ENCODE peak calls at places on chromosomes 5 and 9, in five cellular contexts. S is HepG2, K is GM12878, Y is H1, D is HCT116. X is an unnamed sample.

GRCh38 chr5:43134019-43134418 is 13.3 kb downstream of the ZNF131 start:
- DNase-seq in S (no peak), K (no peak), Y (no peak), D (no peak), X (no peak)

GRCh38 chr5:140365941-140366340 is 5.9 kb downstream of the SLC4A9 start:
- DNase-seq in S (no peak), K (no peak), Y (no peak), D (no peak), X (no peak)

GRCh38 chr5:142726188-142726731 is 40.4 kb upstream of the FGF1 start:
- DNase-seq in S (no peak), K (peak; percentile 40), Y (no peak), D (no peak), X (peak; percentile 55)

GRCh38 chr9:27387722-27388121 is 90.8 kb upstream of the EQTN start:
- DNase-seq in S (no peak), K (no peak), Y (peak; percentile 23), D (no peak), X (no peak)

GRCh38 chr5:53884411-53884810 is 324.0 kb downstream of the NDUFS4 start:
- DNase-seq in S (no peak), K (no peak), Y (no peak), D (no peak), X (no peak)

GRCh38 chr5:179623906-179624741 is 653 bp upstream of the HNRNPH1 start:
- DNase-seq in S (peak; percentile 45), K (no peak), Y (no peak), D (no peak), X (no peak)

GRCh38 chr5:142720561-142721275 is 34.8 kb upstream of the FGF1 start:
- DNase-seq in S (peak; percentile 45), K (no peak), Y (no peak), D (no peak), X (no peak)

GRCh38 chr9:131094622-131095021 is 1.7 kb upstream of the AIF1L start:
- DNase-seq in S (no peak), K (no peak), Y (no peak), D (no peak), X (no peak)

GRCh38 chr9:23826120-23826629 is at the start of gene ELAVL2:
- DNase-seq in S (no peak), K (peak; percentile 26), Y (peak; percentile 96), D (no peak), X (no peak)

GRCh38 chr5:86442036-86442435 is 175.7 kb upstream of the COX7C start:
- DNase-seq in S (no peak), K (no peak), Y (no peak), D (no peak), X (no peak)

GRCh38 chr5:154267516-154267915 is 77.0 kb downstream of the GALNT10 start:
- DNase-seq in S (no peak), K (no peak), Y (no peak), D (no peak), X (no peak)

GRCh38 chr5:69334793-69335268 is 2.2 kb upstream of the CCDC125 start:
- DNase-seq in S (peak; percentile 72), K (no peak), Y (peak; percentile 91), D (peak; percentile 57), X (no peak)

GRCh38 chr5:149387081-149387611 is 8.1 kb upstream of the IL17B start:
- DNase-seq in S (no peak), K (no peak), Y (no peak), D (no peak), X (no peak)

GRCh38 chr5:16727937-16728336 is 111.1 kb upstream of the RETREG1 start:
- DNase-seq in S (no peak), K (no peak), Y (no peak), D (no peak), X (no peak)

DNA sequence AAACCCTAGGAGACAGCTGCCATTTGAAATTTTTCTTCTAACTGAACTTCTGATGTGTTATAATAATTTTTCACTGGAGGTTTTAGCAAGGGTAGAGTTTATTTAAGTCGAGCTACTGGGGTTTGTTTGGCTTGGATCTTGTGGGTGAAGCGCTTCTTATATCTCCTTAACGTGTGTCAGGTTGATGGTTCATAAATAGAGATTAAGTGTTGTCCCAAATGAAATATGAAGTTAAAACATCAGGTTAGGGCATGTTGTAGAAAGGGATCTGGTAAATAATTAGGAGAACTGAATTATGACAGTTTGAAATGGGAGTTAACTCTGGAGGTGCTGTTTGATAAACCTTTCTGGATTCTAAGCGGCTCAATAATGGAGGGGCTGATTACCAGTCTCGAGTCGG is 717.1 kb upstream of the WWC1 start:
- DNase-seq in S (no peak), K (no peak), Y (no peak), D (no peak), X (no peak)
- TF ChIP-seq EZH2 in S (no peak), K (no peak), Y (no peak), D (no peak), X (no peak)

GRCh38 chr5:76325876-76326491 is 77.1 kb upstream of the IQGAP2 start:
- DNase-seq in S (no peak), K (no peak), Y (no peak), D (no peak), X (peak; percentile 61)

GRCh38 chr5:76319673-76320072 is 83.4 kb upstream of the IQGAP2 start:
- DNase-seq in S (no peak), K (no peak), Y (no peak), D (no peak), X (no peak)

GRCh38 chr5:76329346-76329745 is 73.7 kb upstream of the IQGAP2 start:
- DNase-seq in S (no peak), K (no peak), Y (no peak), D (no peak), X (no peak)

GRCh38 chr5:76326559-76327351 is 76.3 kb upstream of the IQGAP2 start:
- DNase-seq in S (no peak), K (no peak), Y (peak; percentile 62), D (no peak), X (no peak)

GRCh38 chr5:76325326-76325725 is 77.8 kb upstream of the IQGAP2 start:
- DNase-seq in S (no peak), K (no peak), Y (no peak), D (no peak), X (no peak)
- TF ChIP-seq POLR2AphosphoS5 in S (no peak), K (no peak), Y (no peak), D (no peak), X (no peak)

GRCh38 chr5:133718457-133718856 is 106.1 kb upstream of the FSTL4 start:
- DNase-seq in S (no peak), K (no peak), Y (no peak), D (no peak), X (no peak)

GRCh38 chr5:133714161-133714915 is 102.0 kb upstream of the FSTL4 start:
- DNase-seq in S (no peak), K (no peak), Y (no peak), D (no peak), X (no peak)

GRCh38 chr5:133713746-133714145 is 101.4 kb upstream of the FSTL4 start:
- DNase-seq in S (no peak), K (no peak), Y (no peak), D (no peak), X (no peak)

GRCh38 chr5:133715622-133716021 is 103.3 kb upstream of the FSTL4 start:
- DNase-seq in S (no peak), K (no peak), Y (no peak), D (no peak), X (no peak)

GRCh38 chr5:133716475-133717183 is 104.3 kb upstream of the FSTL4 start:
- DNase-seq in S (no peak), K (no peak), Y (no peak), D (no peak), X (no peak)
- H3K9ac ChIP-seq in S (no peak overlapping the region), K (no peak overlapping the region), Y (no peak overlapping the region), D (no peak overlapping the region), X (no peak overlapping the region)

GRCh38 chr9:34628656-34629491 is at the start of gene ARID3C:
- DNase-seq in S (no peak), K (no peak), Y (peak; percentile 70), D (no peak), X (no peak)
- TF ChIP-seq EZH2 in S (no peak), K (peak; percentile 29), Y (peak; percentile 65), D (no peak), X (no peak)

DNA sequence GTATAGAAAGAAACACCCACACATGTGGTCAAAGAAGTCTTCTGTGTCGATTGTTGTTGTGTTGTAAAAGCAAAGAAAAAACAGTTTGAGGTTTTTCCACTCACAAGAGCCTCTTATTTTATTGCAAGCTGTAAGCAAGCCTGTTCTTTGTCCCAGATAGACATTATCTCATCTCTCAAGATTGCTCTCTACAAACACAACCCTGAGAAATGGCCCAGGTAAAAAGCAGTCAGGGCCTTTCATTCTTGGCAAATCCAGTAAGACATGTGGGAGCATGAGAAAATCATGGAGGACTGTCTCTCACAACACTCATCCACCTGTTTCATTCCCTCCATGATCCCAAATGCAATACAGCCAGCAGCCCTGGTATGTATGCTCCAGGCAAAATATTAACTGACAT is 286.6 kb upstream of the POU5F2 start:
- DNase-seq in S (no peak), K (no peak), Y (no peak), D (no peak), X (no peak)
- TF ChIP-seq POLR2AphosphoS5 in S (no peak), K (no peak), Y (no peak), D (no peak), X (no peak)

GRCh38 chr9:114388764-114389375 is 1.1 kb upstream of the AKNA start:
- DNase-seq in S (no peak), K (no peak), Y (no peak), D (no peak), X (no peak)
- H3K9ac ChIP-seq in S (no peak overlapping the region), K (peak overlapping the region; percentile 99), Y (no peak overlapping the region), D (no peak overlapping the region), X (no peak overlapping the region)

DNA sequence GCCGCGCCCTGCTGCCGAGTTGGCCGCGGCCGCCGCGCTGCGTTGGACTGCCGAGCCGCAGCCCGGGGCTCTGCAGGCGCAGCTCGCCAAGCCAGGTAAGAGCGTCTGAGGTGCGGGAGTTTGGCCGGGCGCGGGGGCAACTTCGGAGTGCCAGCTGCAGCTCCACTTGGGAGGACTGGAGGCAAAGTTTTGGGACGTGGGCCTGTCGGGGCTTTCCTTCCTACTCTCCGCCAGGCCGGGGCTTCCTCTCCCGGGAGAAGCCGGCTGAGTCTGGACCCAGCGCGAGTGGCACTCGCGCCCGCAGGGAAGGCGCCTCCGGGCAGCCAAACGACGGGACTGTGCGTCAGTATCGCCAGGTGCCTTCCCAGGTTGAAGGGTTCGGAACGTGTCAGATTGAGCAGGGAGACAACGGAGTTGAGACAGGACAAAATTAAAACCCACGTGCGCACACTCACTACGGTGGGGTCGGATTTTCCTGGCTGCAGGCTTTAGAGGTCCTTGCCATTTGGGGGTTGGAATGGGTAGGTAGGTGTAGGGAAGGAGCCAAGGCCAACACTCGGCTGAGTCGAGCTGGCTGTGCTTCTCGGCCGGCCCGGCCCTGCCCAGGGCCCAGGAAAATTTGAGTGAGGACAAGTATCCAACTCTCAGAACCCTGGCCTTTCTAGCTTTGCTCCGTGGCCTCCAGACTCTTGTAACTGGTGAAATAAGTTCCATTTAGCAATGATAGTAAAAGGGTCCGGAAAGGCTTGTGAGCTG is 1.1 kb downstream of the DMRT3 start:
- DNase-seq in S (no peak), K (no peak), Y (peak; percentile 65), D (no peak), X (no peak)
- TF ChIP-seq EZH2 in S (no peak), K (no peak), Y (peak; percentile 98), D (no peak), X (no peak)

GRCh38 chr5:172886974-172887491 is 53.0 kb downstream of the ERGIC1 start:
- DNase-seq in S (peak; percentile 85), K (no peak), Y (no peak), D (no peak), X (peak; percentile 16)
- TF ChIP-seq POLR2AphosphoS5 in S (no peak), K (no peak), Y (no peak), D (no peak), X (no peak)

X was measured in SK-N-MC.